ENCODE peak calls at places on chromosomes 5 and 9, in four cellular contexts. Q, B, A and Z are unnamed samples.

GRCh38 chr5:82365744-82366228 is 87.6 kb upstream of the RPS23 start:
- DNase-seq in A (no peak), B (no peak), Q (no peak), Z (no peak)

GRCh38 chr9:114230068-114230467 is 74.7 kb downstream of the COL27A1 start:
- DNase-seq in Q (no peak), B (peak), A (no peak), Z (no peak)

GRCh38 chr9:14961372-14962068 is 51.3 kb upstream of the FREM1 start:
- DNase-seq in Q (no peak), B (no peak), A (no peak), Z (peak)

GRCh38 chr9:107952773-107953172 is 463.2 kb upstream of the KLF4 start:
- DNase-seq in A (no peak), B (no peak), Q (no peak), Z (no peak)

GRCh38 chr5:1517838-1518237 is 5.9 kb downstream of the LPCAT1 start:
- DNase-seq in A (no peak), Q (peak), B (no peak), Z (peak)

GRCh38 chr5:132295505-132296411 is 1.6 kb downstream of the SLC22A4 start:
- DNase-seq in Q (no peak), B (no peak), A (no peak), Z (no peak)

GRCh38 chr9:127049044-127049443 is 73.4 kb downstream of the ANGPTL2 start:
- DNase-seq in A (peak), Q (peak), B (no peak), Z (peak)

GRCh38 chr9:6428940-6429889 is 16.2 kb downstream of the UHRF2 start:
- DNase-seq in A (no peak), B (no peak), Q (peak), Z (no peak)

GRCh38 chr9:124869986-124870560 is 8.1 kb downstream of the ARPC5L start:
- DNase-seq in Q (peak), B (peak), A (no peak), Z (peak)

GRCh38 chr9:25513509-25514033 is 164.7 kb downstream of the TUSC1 start:
- DNase-seq in Q (no peak), A (no peak), B (no peak), Z (no peak)

GRCh38 chr9:4764033-4764432 is 23.0 kb upstream of the AK3 start:
- DNase-seq in B (no peak), Q (no peak), A (no peak), Z (no peak)

GRCh38 chr5:109693535-109694152 is 3.9 kb downstream of the MAN2A1 start:
- DNase-seq in A (no peak), B (no peak), Q (no peak), Z (no peak)

GRCh38 chr5:132268698-132269551 is 11.4 kb downstream of the PDLIM4 start:
- DNase-seq in A (no peak), Q (no peak), B (no peak), Z (no peak)

GRCh38 chr9:135850737-135851136 is 56.6 kb downstream of the CAMSAP1 start:
- DNase-seq in Q (no peak), A (no peak), B (no peak), Z (no peak)

GRCh38 chr9:108991479-108991878 is 21.8 kb downstream of the CTNNAL1 start:
- DNase-seq in Q (no peak), B (no peak), A (no peak), Z (no peak)

GRCh38 chr5:151225475-151225874 is 1.6 kb upstream of the CCDC69 start:
- DNase-seq in Q (no peak), A (no peak), B (no peak), Z (no peak)

GRCh38 chr5:135269828-135270545 is 129.0 kb downstream of the MACROH2A1 start:
- DNase-seq in Q (no peak), A (no peak), B (no peak), Z (no peak)

GRCh38 chr5:73901455-73901854 is 275.5 kb downstream of the ARHGEF28 start:
- DNase-seq in B (peak), Q (no peak), A (no peak), Z (peak)

DNA sequence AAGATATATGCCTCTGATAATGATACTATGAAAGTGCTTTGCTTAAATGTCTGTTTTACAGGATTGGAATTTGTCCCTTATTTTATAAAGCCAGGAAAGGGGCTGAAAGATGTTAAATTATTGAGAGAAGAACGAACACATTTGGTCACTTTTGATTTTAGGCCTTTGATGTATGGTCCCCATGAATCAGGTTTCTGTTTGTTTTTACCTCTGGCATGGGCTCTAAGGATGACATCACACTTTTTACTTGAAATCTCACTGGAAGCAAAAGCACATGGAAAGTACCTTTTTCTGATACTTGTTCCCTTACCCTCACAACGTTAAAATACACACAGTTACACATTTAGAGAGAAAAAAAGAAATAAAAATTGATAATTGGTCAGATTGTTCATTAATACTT is 6.9 kb downstream of the OTULIN start:
- DNase-seq in A (no peak), B (no peak), Q (no peak), Z (no peak)
- H3K27ac ChIP-seq in A (peak), B (no peak), Q (no peak), Z (no peak)

DNA sequence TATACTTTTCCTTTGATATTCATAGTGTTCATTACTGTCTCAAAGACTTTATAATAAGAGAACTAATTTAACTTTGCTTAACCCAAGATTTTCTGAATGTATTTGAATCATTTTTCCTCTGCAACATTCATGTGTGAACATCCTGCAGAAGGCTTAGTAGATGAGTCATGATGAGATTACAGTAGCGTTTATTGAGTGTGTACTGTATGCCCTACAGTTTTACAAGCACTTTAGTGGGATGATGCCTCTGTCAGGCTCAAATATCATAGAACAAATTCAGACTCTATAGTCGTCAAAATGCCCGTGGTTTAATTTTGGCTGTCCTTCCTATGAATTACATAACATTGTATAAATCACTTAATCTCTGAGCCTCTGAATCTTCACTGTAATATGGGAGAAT is 41.2 kb downstream of the FYB1 start:
- DNase-seq in Q (no peak), B (no peak), A (no peak), Z (no peak)
- H3K4me3 ChIP-seq in Q (no peak), B (no peak), A (no peak), Z (no peak)

DNA sequence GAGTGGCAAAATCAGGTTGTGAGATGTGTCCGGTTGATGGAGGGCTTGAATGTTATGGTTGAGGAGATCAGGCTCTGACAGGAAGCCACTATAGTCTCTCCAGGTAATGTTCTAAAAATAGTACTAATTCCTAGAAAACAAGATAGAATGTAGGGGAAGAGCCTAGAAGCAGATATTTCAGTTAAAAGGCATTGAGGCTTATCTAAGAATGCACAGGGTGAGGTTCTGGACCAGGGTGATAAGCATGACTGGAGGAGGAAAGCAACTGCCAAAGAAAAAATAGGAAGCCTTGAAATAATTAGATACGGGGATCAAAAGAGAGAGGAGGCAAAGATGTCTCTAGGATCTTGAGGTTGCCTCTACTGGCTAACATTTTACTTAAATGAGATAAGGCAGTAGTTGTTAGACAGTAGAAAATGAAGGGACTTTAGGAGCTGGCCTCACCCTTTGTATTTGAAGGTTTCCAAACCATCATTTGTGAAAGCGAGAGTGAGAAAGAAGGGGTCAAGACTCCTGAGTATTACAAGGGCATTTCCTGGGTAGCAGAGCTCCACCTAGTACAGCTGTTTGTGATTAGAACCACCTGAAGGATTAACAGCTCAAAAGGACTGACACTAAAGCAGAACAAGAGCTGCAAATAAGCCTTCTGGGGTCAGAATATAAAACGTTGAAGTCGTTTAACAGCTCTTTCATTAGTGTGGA is 15.4 kb upstream of the ARL15 start:
- DNase-seq in Q (no peak), A (no peak), B (no peak), Z (no peak)
- H3K27ac ChIP-seq in Q (no peak), A (no peak), B (no peak), Z (no peak)

GRCh38 chr5:172715931-172716682 is 54.9 kb downstream of the DUSP1 start:
- DNase-seq in B (no peak), Q (no peak), A (no peak), Z (no peak)

GRCh38 chr5:172718527-172719114 is 52.4 kb downstream of the DUSP1 start:
- DNase-seq in A (no peak), B (no peak), Q (no peak), Z (no peak)

GRCh38 chr5:172719211-172719610 is 51.8 kb downstream of the DUSP1 start:
- DNase-seq in A (no peak), Q (no peak), B (no peak), Z (no peak)

GRCh38 chr5:172716796-172717313 is 54.1 kb downstream of the DUSP1 start:
- DNase-seq in Q (peak), B (peak), A (peak), Z (peak)

DNA sequence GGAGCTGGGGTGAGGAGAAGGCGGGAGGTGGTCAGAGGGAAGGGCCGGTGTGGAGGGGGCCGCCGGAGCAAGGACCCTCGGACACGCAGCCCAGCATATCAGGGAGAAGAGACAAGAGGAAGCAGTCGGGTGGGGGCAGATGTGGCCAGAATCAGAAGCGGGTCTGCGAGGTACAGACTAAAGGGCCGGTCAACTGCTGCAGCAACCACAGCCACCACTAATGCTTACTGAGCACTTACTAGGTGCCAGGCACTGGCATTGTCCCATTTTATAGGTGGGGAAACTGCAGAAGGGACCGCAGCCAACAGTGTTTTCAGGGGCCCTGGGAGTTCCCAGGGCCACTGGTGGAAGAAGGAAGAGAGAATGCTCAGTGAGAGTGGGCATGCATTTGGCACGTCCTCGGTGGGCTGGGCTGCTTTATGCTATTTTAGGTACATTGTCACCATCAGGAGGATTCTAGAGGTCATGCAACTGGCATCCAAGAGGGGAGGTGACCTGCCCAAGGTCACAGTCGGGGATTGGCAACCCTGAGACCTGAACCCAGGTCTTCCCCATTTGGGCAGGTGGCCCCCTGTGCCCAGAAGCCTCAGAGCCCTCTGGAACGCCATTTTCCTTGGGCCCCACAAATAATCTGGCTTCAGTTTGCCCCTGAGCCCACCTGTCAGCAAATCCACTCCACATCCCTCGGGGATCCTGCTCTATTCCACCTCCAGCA is 53.4 kb downstream of the DUSP1 start:
- DNase-seq in B (no peak), Q (no peak), A (no peak), Z (no peak)
- H3K4me3 ChIP-seq in B (no peak), Q (no peak), A (no peak), Z (no peak)

DNA sequence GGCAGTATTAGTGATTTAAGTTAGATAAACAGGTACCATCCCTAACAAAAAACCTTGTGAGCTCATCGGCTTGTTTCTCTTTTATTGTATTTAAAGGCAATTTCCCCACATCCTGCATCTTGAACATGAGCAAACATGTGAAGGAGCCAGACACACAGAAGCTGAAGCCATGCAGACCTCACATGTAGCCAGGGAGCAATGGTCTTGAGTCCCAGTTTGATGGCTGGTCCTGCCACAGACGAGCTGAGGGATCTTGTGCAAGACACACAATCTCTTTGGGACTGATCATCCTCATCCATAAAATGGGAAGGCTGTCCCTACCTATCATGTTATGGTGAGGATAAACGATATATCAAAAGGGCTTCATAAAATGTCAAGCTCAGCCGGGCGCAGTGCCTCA is 29.6 kb upstream of the XPA start:
- DNase-seq in Q (no peak), A (no peak), B (no peak), Z (no peak)
- H3K27ac ChIP-seq in Q (no peak), A (no peak), B (no peak), Z (no peak)

GRCh38 chr5:154071799-154072781 is 33.3 kb downstream of the MFAP3 start:
- DNase-seq in B (peak), Q (peak), A (peak), Z (peak)
- H3K4me3 ChIP-seq in B (no peak), Q (no peak), A (no peak), Z (no peak)

GRCh38 chr5:139453683-139454567 is 8.6 kb downstream of the ECSCR start:
- DNase-seq in B (no peak), A (no peak), Q (no peak), Z (no peak)
- H3K27ac ChIP-seq in B (no peak), A (no peak), Q (no peak), Z (no peak)

GRCh38 chr9:129751841-129752801 is 721 bp downstream of the PTGES start:
- DNase-seq in B (no peak), Q (no peak), A (no peak), Z (peak)

GRCh38 chr9:129755151-129755550 is 2.3 kb upstream of the PTGES start:
- DNase-seq in Q (no peak), B (no peak), A (no peak), Z (no peak)

GRCh38 chr9:129750010-129750409 is 2.8 kb downstream of the PTGES start:
- DNase-seq in A (no peak), B (no peak), Q (no peak), Z (no peak)

GRCh38 chr9:129756191-129756590 is 3.3 kb upstream of the PTGES start:
- DNase-seq in B (no peak), Q (no peak), A (no peak), Z (no peak)

GRCh38 chr9:129752915-129753724 is at the start of gene PTGES:
- DNase-seq in Q (peak), B (peak), A (peak), Z (peak)
- H3K4me3 ChIP-seq in Q (peak), B (no peak), A (peak), Z (peak)

DNA sequence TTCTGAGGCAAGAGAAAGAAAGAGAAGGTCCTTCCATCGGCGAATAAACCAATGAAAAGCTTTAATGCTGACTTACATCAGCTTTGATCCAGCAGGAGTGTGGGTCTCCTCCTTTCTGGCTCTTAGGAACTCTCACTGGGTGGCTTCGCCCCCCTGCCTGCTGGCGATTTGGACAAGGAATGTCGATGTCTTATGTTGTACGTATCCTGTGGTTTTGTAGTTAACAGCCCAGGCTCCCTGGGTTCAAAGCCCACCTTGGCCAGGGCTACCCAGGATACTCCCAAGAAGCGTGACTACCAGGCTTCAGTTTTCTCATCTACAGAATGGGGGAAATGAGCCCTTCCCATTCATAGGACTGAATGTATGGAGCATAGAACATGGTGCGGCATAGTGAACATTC is 124.2 kb downstream of the ROR2 start:
- DNase-seq in B (no peak), A (no peak), Q (no peak), Z (no peak)
- H3K27ac ChIP-seq in B (no peak), A (no peak), Q (no peak), Z (no peak)